ENCODE peak calls at places on chromosomes 5 and 9, in seven cellular contexts. M, Q, V, S, O, C and U are unnamed samples.

GRCh38 chr9:134423757-134424156 is 97.5 kb downstream of the RXRA start:
- DNase-seq in M (no peak), Q (no peak), V (no peak), S (no peak), O (no peak), C (no peak), U (no peak)

GRCh38 chr5:124697912-124698690 is 48.3 kb downstream of the ZNF608 start:
- DNase-seq in M (no peak), Q (no peak), V (no peak), S (no peak), O (no peak), C (no peak), U (no peak)

GRCh38 chr5:96936431-96937221 is 746 bp downstream of the LNPEP start:
- DNase-seq in M (peak), Q (no peak), V (peak), S (peak), O (no peak), C (peak), U (no peak)

GRCh38 chr5:80187274-80187673 is 68.6 kb downstream of the SERINC5 start:
- DNase-seq in M (no peak), Q (no peak), V (no peak), S (no peak), O (no peak), C (no peak), U (peak)

GRCh38 chr5:41707853-41708603 is 162.2 kb downstream of the OXCT1 start:
- DNase-seq in M (peak), Q (peak), V (peak), S (peak), O (no peak), C (peak), U (peak)

GRCh38 chr5:112583166-112583565 is 154.5 kb upstream of the APC start:
- DNase-seq in M (no peak), Q (no peak), V (no peak), S (no peak), O (no peak), C (no peak), U (peak)

GRCh38 chr5:146073239-146073900 is 32.0 kb downstream of the PLAC8L1 start:
- DNase-seq in M (peak), Q (no peak), V (no peak), S (peak), O (no peak), C (no peak), U (no peak)

GRCh38 chr5:33371660-33372059 is 69.1 kb upstream of the TARS1 start:
- DNase-seq in M (no peak), Q (no peak), V (no peak), S (no peak), O (no peak), C (no peak), U (no peak)

GRCh38 chr9:17807670-17808282 is 228.9 kb downstream of the SH3GL2 start:
- DNase-seq in M (no peak), Q (no peak), V (no peak), S (no peak), O (no peak), C (peak), U (no peak)

GRCh38 chr9:3963266-3964019 is 336.4 kb downstream of the GLIS3 start:
- DNase-seq in M (no peak), Q (no peak), V (no peak), S (no peak), O (no peak), C (no peak), U (no peak)

GRCh38 chr9:128254855-128255759 is 20.7 kb downstream of the GOLGA2 start:
- DNase-seq in M (peak), Q (peak), V (peak), S (peak), O (no peak), C (peak), U (peak)

GRCh38 chr5:40981420-40981819 is 72.1 kb downstream of the C7 start:
- DNase-seq in M (no peak), Q (no peak), V (no peak), S (no peak), O (no peak), C (no peak), U (no peak)

GRCh38 chr9:103707181-103707580 is 386.9 kb upstream of the SMC2 start:
- DNase-seq in M (no peak), Q (no peak), V (no peak), S (no peak), O (no peak), C (no peak), U (no peak)

GRCh38 chr5:147856801-147857200 is 21.7 kb upstream of the SCGB3A2 start:
- DNase-seq in M (no peak), Q (no peak), V (no peak), S (no peak), O (no peak), C (no peak), U (no peak)

GRCh38 chr5:137385064-137385463 is 114.1 kb downstream of the SPOCK1 start:
- DNase-seq in M (no peak), Q (no peak), V (no peak), S (no peak), O (no peak), C (no peak), U (no peak)

GRCh38 chr9:128390813-128391711 is 19.9 kb downstream of the URM1 start:
- DNase-seq in M (no peak), Q (no peak), V (no peak), S (no peak), O (no peak), C (no peak), U (no peak)

GRCh38 chr5:22465177-22465576 is 388.0 kb downstream of the CDH12 start:
- DNase-seq in M (no peak), Q (no peak), V (no peak), S (no peak), O (no peak), C (no peak), U (no peak)

GRCh38 chr9:211036-211435 is 3.6 kb upstream of the DOCK8 start:
- DNase-seq in M (no peak), Q (no peak), V (no peak), S (no peak), O (no peak), C (no peak), U (no peak)

GRCh38 chr9:103992938-103993595 is 101.0 kb upstream of the SMC2 start:
- DNase-seq in M (no peak), Q (no peak), V (no peak), S (no peak), O (no peak), C (no peak), U (no peak)

GRCh38 chr9:126001581-126002225 is 254.5 kb downstream of the PBX3 start:
- DNase-seq in M (peak), Q (no peak), V (no peak), S (no peak), O (no peak), C (no peak), U (no peak)

GRCh38 chr9:77659926-77660325 is 11.8 kb upstream of the GNA14 start:
- DNase-seq in M (no peak), Q (no peak), V (no peak), S (no peak), O (no peak), C (no peak), U (no peak)

GRCh38 chr5:136120529-136120928 is 12.1 kb upstream of the SMAD5 start:
- DNase-seq in M (no peak), Q (no peak), V (no peak), S (no peak), O (no peak), C (peak), U (no peak)

GRCh38 chr5:148808864-148809642 is 17.4 kb upstream of the ADRB2 start:
- DNase-seq in M (peak), Q (no peak), V (peak), S (no peak), O (peak), C (no peak), U (no peak)

GRCh38 chr5:43065384-43066230 is 25.5 kb upstream of the ANXA2R start:
- DNase-seq in M (no peak), Q (no peak), V (peak), S (no peak), O (no peak), C (no peak), U (peak)

GRCh38 chr9:13364271-13364670 is 84.8 kb upstream of the MPDZ start:
- DNase-seq in M (no peak), Q (no peak), V (no peak), S (no peak), O (no peak), C (no peak), U (no peak)

GRCh38 chr9:110114888-110115259 is 93.1 kb downstream of the C9orf152 start:
- DNase-seq in M (no peak), Q (no peak), V (no peak), S (no peak), O (no peak), C (no peak), U (no peak)

GRCh38 chr9:94909250-94909894 is 182.9 kb downstream of the AOPEP start:
- DNase-seq in M (no peak), Q (no peak), V (no peak), S (no peak), O (no peak), C (no peak), U (no peak)

GRCh38 chr5:55692106-55692417 is 20.1 kb downstream of the SLC38A9 start:
- DNase-seq in M (no peak), Q (no peak), V (no peak), S (no peak), O (no peak), C (no peak), U (no peak)

GRCh38 chr5:60223342-60223741 is 329.8 kb upstream of the PDE4D start:
- DNase-seq in M (no peak), Q (no peak), V (no peak), S (no peak), O (no peak), C (no peak), U (no peak)

GRCh38 chr9:137146527-137146918 is 7.6 kb downstream of the GRIN1 start:
- DNase-seq in M (no peak), Q (no peak), V (no peak), S (no peak), O (no peak), C (no peak), U (peak)

GRCh38 chr5:102737161-102737560 is 17.9 kb upstream of the PAM start:
- DNase-seq in M (no peak), Q (no peak), V (no peak), S (no peak), O (no peak), C (no peak), U (no peak)

GRCh38 chr5:60483046-60483445 is 216.9 kb downstream of the DEPDC1B start:
- DNase-seq in M (no peak), Q (no peak), V (no peak), S (no peak), O (no peak), C (no peak), U (no peak)

GRCh38 chr9:81814794-81815464 is 113.3 kb upstream of the SPATA31D4 start:
- DNase-seq in M (no peak), Q (no peak), V (no peak), S (no peak), O (peak), C (no peak), U (no peak)

GRCh38 chr9:37942616-37943328 is 38.8 kb upstream of the SLC25A51 start:
- DNase-seq in M (no peak), Q (no peak), V (no peak), S (no peak), O (no peak), C (no peak), U (no peak)

DNA sequence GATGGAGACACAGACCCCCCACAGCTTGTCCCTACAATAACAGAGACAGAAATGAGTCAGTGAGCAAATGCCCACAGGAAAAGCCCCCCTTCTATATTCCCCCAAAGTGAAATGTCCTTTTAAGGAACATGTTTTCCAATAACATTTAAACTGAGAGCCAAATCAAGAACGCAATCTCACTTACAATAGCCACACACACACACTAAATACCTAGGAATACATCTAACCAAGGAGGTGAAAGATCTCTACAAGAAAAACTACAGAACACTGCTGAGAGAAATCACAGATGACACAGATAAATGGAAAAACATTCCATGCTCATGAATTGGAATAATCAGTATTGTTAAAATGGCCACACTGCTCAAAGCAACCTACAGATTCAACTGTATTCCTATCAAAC is 48.9 kb downstream of the TEX10 start:
- DNase-seq in M (no peak), Q (no peak), V (no peak), S (no peak), O (no peak), C (no peak), U (no peak)
- TF ChIP-seq JUND in M (peak), Q (no peak), V (no peak), S (no peak), O (no peak), C (no peak), U (no peak)

GRCh38 chr5:157159209-157159751 is 6.8 kb downstream of the GARIN3 start:
- DNase-seq in M (no peak), Q (no peak), V (no peak), S (no peak), O (no peak), C (no peak), U (no peak)
- TF ChIP-seq JUND in M (no peak), Q (no peak), V (no peak), S (no peak), O (no peak), C (no peak), U (no peak)

GRCh38 chr9:36729902-36730301 is 157.2 kb downstream of the MELK start:
- DNase-seq in M (no peak), Q (no peak), V (no peak), S (no peak), O (no peak), C (no peak), U (no peak)
- TF ChIP-seq JUND in M (no peak), Q (no peak), V (no peak), S (no peak), O (no peak), C (no peak), U (no peak)

GRCh38 chr5:75275736-75276135 is 39.1 kb upstream of the ANKRD31 start:
- DNase-seq in M (no peak), Q (no peak), V (no peak), S (no peak), O (no peak), C (no peak), U (no peak)
- TF ChIP-seq JUND in M (no peak), Q (no peak), V (no peak), S (no peak), O (no peak), C (no peak), U (no peak)

DNA sequence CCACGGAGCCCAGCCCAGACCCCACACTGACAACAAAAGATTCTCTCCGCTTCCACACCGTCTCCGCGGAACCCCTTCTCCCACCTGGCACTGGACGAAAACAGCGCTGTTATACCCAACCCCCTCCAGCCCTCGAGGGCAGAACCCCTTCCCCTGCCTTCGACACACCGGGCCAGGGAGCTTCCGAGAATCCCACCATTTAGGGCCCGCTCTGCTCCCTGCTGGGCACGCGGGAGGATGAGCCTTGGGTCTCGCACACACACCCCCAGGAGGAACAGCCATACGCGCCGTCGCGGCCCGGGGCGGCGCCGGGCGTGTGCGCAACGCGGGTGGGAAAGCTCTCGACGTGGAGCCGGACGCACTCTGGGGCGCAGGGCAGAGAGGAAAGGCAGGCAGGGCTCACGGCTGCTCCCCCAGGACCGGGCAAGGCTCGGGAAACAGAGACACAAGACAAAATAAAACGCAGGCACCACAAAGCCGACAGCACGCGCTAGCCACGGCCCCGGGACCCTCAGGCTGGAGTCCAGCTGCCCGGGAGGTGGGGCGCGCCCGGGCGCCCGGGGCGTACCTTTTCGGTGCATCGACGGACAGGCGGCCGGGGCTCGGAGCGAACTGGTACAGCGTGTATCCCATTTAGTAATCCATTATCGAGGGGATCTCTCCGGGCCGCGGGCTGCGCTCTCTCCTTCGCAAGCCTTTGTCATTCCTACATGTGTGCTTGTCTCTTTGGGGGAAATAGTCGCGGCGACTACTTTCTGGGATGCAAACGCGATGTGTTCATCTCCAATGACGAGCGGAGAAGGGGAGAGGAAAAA is 799 bp downstream of the SEMA6A start:
- DNase-seq in M (peak), Q (no peak), V (no peak), S (no peak), O (no peak), C (no peak), U (peak)
- TF ChIP-seq JUND in M (no peak), Q (no peak), V (no peak), S (no peak), O (no peak), C (no peak), U (no peak)

GRCh38 chr5:126274819-126275218 is 148.4 kb upstream of the GRAMD2B start:
- DNase-seq in M (no peak), Q (no peak), V (no peak), S (no peak), O (no peak), C (no peak), U (no peak)
- TF ChIP-seq JUND in M (no peak), Q (no peak), V (no peak), S (no peak), O (no peak), C (no peak), U (no peak)